ENCODE peak calls at places on chromosomes 7 and 10, in four cellular contexts. O, V, E and C are unnamed samples.

GRCh38 chr10:27446091-27446918 is 57.8 kb upstream of the RAB18 start:
- DNase-seq in E (peak; percentile 34), V (peak; percentile 7), O (peak; percentile 66), C (peak; percentile 82)

GRCh38 chr7:102117743-102118142 is 168.9 kb upstream of the SH2B2 start:
- DNase-seq in O (peak; percentile 53), V (peak; percentile 90), E (no peak), C (peak; percentile 76)

GRCh38 chr10:17527530-17528146 is 73.2 kb upstream of the ST8SIA6 start:
- DNase-seq in E (no peak), O (peak; percentile 91), V (peak; percentile 92), C (peak; percentile 89)

GRCh38 chr7:30543815-30544525 is 39.3 kb upstream of the GGCT start:
- DNase-seq in O (no peak), E (no peak), V (peak; percentile 95), C (no peak)

GRCh38 chr7:138852469-138852868 is 54.5 kb upstream of the ATP6V0A4 start:
- DNase-seq in O (no peak), E (no peak), V (no peak), C (no peak)

GRCh38 chr10:110448682-110449418 is 48.9 kb upstream of the DUSP5 start:
- DNase-seq in V (no peak), E (no peak), O (peak; percentile 40), C (no peak)

GRCh38 chr10:12237265-12238220 is 41.6 kb downstream of the CDC123 start:
- DNase-seq in O (no peak), V (no peak), E (no peak), C (peak; percentile 71)

GRCh38 chr10:121886997-121887622 is 40.7 kb downstream of the ATE1 start:
- DNase-seq in O (peak; percentile 69), V (peak; percentile 35), E (peak; percentile 82), C (peak; percentile 63)

GRCh38 chr10:33804534-33804933 is 470.1 kb upstream of the NRP1 start:
- DNase-seq in O (peak; percentile 64), V (no peak), E (no peak), C (no peak)

GRCh38 chr7:2760098-2760889 is 72.3 kb downstream of the AMZ1 start:
- DNase-seq in E (peak; percentile 74), O (peak; percentile 52), V (no peak), C (peak; percentile 22)

GRCh38 chr7:101686030-101686429 is 56.9 kb upstream of the MYL10 start:
- DNase-seq in V (no peak), O (no peak), E (no peak), C (no peak)

GRCh38 chr10:61795551-61795950 is 105.9 kb upstream of the ARID5B start:
- DNase-seq in V (no peak), E (no peak), O (no peak), C (no peak)

GRCh38 chr7:54898659-54899340 is 120.0 kb upstream of the EGFR start:
- DNase-seq in O (no peak), V (no peak), E (no peak), C (no peak)

GRCh38 chr10:98292976-98293375 is 25.0 kb upstream of the LOXL4 start:
- DNase-seq in E (no peak), V (no peak), O (no peak), C (no peak)

GRCh38 chr7:64206903-64207302 is at the start of gene ZNF735:
- DNase-seq in V (no peak), E (no peak), O (no peak), C (no peak)

GRCh38 chr7:50632561-50633413 is 67.6 kb upstream of the DDC start:
- DNase-seq in O (peak; percentile 63), V (peak; percentile 23), E (peak; percentile 74), C (peak; percentile 56)

GRCh38 chr7:8321312-8321711 is 59.3 kb upstream of the ICA1 start:
- DNase-seq in E (no peak), V (no peak), O (no peak), C (no peak)

GRCh38 chr7:106480616-106481031 is 180.3 kb downstream of the CCDC71L start:
- DNase-seq in V (no peak), O (no peak), E (no peak), C (no peak)

GRCh38 chr10:23280420-23281043 is 64.1 kb downstream of the C10orf67 start:
- DNase-seq in V (no peak), O (no peak), E (peak; percentile 60), C (no peak)

GRCh38 chr7:39712746-39713145 is 89.4 kb downstream of the RALA start:
- DNase-seq in E (no peak), V (no peak), O (no peak), C (no peak)

GRCh38 chr7:156895024-156895780 is 2.2 kb upstream of the LMBR1 start:
- DNase-seq in O (no peak), E (no peak), V (no peak), C (no peak)

GRCh38 chr7:36266201-36266600 is 113.1 kb downstream of the EEPD1 start:
- DNase-seq in E (no peak), V (no peak), O (no peak), C (no peak)

DNA sequence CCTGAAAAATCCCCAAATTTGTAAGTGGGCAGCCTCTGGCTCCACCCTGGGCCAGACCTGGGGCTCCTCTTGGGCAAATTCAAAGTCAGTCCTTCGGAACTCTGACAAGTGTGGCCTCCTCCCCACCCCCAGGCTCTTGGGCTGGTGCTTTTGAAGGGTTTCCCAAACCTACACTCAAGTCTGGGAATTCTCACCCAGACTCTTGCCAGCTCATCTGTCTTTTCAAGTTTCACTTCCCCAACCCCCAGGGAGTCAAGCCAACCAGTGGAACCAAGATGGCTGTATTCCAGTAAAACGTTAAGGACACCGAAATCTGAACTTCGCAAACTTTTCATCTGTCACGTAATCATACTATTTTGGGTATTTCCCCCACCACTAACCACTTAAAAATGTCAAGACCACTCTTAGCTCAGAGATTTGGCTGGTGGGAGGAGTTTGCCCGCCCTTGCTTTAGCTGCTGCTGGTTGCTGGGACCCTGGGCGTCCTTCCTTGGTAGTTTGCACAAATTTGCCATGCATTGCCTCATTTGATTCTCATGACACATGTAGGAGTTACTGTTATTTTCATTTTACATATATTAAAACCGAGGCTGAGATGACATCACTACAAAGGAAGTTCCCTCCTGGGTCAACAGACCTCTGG is 1.7 kb upstream of the MYO1G start:
- DNase-seq in V (peak; percentile 77), O (peak; percentile 86), E (no peak), C (no peak)
- H3K9ac ChIP-seq in V (no peak overlapping the region), O (no peak overlapping the region), E (no peak overlapping the region), C (no peak overlapping the region)

DNA sequence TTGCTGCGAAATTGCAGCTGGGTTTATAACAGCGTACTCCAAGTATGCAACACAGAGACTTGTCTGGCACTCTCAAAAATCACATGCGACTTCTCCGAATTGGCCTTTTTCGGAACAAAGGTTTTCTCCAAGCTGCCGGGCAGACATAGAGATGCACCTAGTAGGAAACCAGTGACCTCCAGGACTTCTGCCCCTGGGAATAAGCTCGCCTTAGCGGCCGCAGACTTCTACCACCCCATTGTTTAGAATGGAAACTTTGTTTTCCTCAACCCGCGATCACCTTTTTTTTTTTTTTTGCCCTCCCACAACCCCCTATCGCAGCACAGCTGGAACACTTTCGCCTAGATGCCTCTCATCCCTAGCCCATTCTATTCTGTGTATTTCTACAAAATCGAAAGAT is 4.9 kb upstream of the HOXA10 start:
- DNase-seq in V (no peak), E (no peak), O (no peak), C (no peak)
- H3K9ac ChIP-seq in V (no peak overlapping the region), E (no peak overlapping the region), O (no peak overlapping the region), C (peak overlapping the region; percentile 93)

GRCh38 chr10:20020677-20021076 is 204.4 kb downstream of the PLXDC2 start:
- DNase-seq in E (no peak), O (no peak), V (no peak), C (no peak)
- H3K9ac ChIP-seq in E (no peak overlapping the region), O (no peak overlapping the region), V (no peak overlapping the region), C (no peak overlapping the region)

DNA sequence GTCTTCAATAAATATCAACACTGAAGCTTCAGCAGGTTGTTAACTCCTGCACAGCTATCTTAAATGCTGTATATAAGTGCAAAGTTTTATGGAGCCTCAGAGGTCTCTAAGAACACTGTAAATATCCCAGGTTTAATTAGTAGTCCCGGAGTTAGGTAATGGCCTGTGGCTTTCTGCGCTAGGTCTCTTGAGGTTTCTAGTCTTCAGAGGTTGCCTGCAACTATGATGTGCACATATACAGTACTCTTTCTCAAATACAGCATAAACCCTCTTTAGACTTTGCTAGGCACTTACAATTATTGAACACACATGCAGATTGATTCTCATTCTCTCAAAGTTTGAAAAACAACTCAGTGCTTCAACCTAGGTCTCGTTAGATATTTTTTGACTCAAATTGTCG is 2.3 kb downstream of the KLLN start:
- DNase-seq in E (no peak), O (no peak), V (no peak), C (no peak)
- H3K9ac ChIP-seq in E (no peak overlapping the region), O (no peak overlapping the region), V (peak overlapping the region; percentile 94), C (peak overlapping the region; percentile 95)

GRCh38 chr10:132913559-132914115 is 28.7 kb downstream of the CFAP46 start:
- DNase-seq in O (no peak), V (no peak), E (no peak), C (no peak)
- H3K9ac ChIP-seq in O (no peak overlapping the region), V (no peak overlapping the region), E (no peak overlapping the region), C (no peak overlapping the region)

DNA sequence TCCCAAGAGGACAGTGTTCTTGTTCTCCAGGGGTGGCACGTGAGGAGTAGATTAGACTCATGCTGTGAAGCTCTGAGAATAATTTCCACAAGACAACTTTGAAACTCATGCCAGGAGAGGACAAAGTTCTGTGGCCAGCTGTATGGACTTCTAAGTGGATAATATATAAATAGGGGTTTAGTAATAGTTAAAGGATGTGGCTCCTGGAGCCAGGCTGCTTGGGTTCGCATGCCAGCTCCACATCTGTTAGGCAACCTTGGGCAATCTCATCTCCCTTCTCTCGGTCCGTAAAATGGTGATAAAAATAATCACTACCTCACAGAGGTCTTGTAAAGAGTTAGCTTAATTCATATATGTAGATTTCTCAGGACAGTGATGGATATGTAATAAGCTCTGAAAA is 35.8 kb downstream of the ACSL5 start:
- DNase-seq in V (no peak), E (no peak), O (no peak), C (no peak)
- H3K9ac ChIP-seq in V (no peak overlapping the region), E (no peak overlapping the region), O (no peak overlapping the region), C (no peak overlapping the region)

GRCh38 chr10:44172883-44173557 is 211.9 kb downstream of the CXCL12 start:
- DNase-seq in E (no peak), V (no peak), O (no peak), C (peak; percentile 39)
- H3K9ac ChIP-seq in E (no peak overlapping the region), V (no peak overlapping the region), O (no peak overlapping the region), C (no peak overlapping the region)